ENCODE peak calls at places on chromosomes 7 and 10, in eight cellular contexts. One of them, this sample, is unnamed.

GRCh38 chr10:52229271-52229931 is 84.7 kb upstream of the DKK1 start:
- DNase-seq in kidney tubule cell: peak
- DNase-seq in GM10248: no peak
- DNase-seq in lower leg skin: no peak
- DNase-seq in Ammon's horn: no peak
- DNase-seq in BJ: no peak
- DNase-seq in GM19239: no peak
- DNase-seq in RCC 7860: no peak
- DNase-seq in this sample: no peak

GRCh38 chr7:45347804-45348203 is 190.2 kb downstream of the RAMP3 start:
- DNase-seq in kidney tubule cell: peak
- DNase-seq in GM10248: no peak
- DNase-seq in lower leg skin: no peak
- DNase-seq in Ammon's horn: no peak
- DNase-seq in BJ: peak
- DNase-seq in GM19239: no peak
- DNase-seq in RCC 7860: no peak
- DNase-seq in this sample: no peak

GRCh38 chr10:43026039-43026973 is 50.6 kb upstream of the RET start:
- DNase-seq in kidney tubule cell: peak
- DNase-seq in GM10248: no peak
- DNase-seq in lower leg skin: no peak
- DNase-seq in Ammon's horn: no peak
- DNase-seq in BJ: no peak
- DNase-seq in GM19239: no peak
- DNase-seq in RCC 7860: no peak
- DNase-seq in this sample: peak

GRCh38 chr10:80484243-80484642 is 30.1 kb downstream of the TSPAN14 start:
- DNase-seq in kidney tubule cell: no peak
- DNase-seq in GM10248: no peak
- DNase-seq in lower leg skin: peak
- DNase-seq in Ammon's horn: no peak
- DNase-seq in BJ: no peak
- DNase-seq in GM19239: no peak
- DNase-seq in RCC 7860: no peak
- DNase-seq in this sample: no peak

GRCh38 chr10:128730922-128731321 is 604.7 kb upstream of the MKI67 start:
- DNase-seq in kidney tubule cell: no peak
- DNase-seq in GM10248: no peak
- DNase-seq in lower leg skin: no peak
- DNase-seq in Ammon's horn: no peak
- DNase-seq in BJ: no peak
- DNase-seq in GM19239: no peak
- DNase-seq in RCC 7860: no peak
- DNase-seq in this sample: no peak

GRCh38 chr10:102813734-102814455 is 23.3 kb downstream of the CYP17A1 start:
- DNase-seq in kidney tubule cell: peak
- DNase-seq in GM10248: no peak
- DNase-seq in lower leg skin: no peak
- DNase-seq in Ammon's horn: no peak
- DNase-seq in BJ: no peak
- DNase-seq in GM19239: no peak
- DNase-seq in RCC 7860: no peak
- DNase-seq in this sample: no peak

GRCh38 chr7:17887286-17887685 is 53.0 kb downstream of the SNX13 start:
- DNase-seq in kidney tubule cell: no peak
- DNase-seq in GM10248: no peak
- DNase-seq in lower leg skin: no peak
- DNase-seq in Ammon's horn: no peak
- DNase-seq in BJ: no peak
- DNase-seq in GM19239: no peak
- DNase-seq in RCC 7860: no peak
- DNase-seq in this sample: no peak

GRCh38 chr7:102933763-102934162 is 21.0 kb downstream of the LRRC17 start:
- DNase-seq in kidney tubule cell: no peak
- DNase-seq in GM10248: no peak
- DNase-seq in lower leg skin: peak
- DNase-seq in Ammon's horn: peak
- DNase-seq in BJ: peak
- DNase-seq in GM19239: no peak
- DNase-seq in RCC 7860: no peak
- DNase-seq in this sample: peak

GRCh38 chr10:11611248-11612003 is at the start of gene USP6NL:
- DNase-seq in kidney tubule cell: peak
- DNase-seq in GM10248: peak
- DNase-seq in lower leg skin: peak
- DNase-seq in Ammon's horn: peak
- DNase-seq in BJ: peak
- DNase-seq in GM19239: peak
- DNase-seq in RCC 7860: peak
- DNase-seq in this sample: peak

GRCh38 chr7:3649678-3650445 is 348.8 kb downstream of the SDK1 start:
- DNase-seq in kidney tubule cell: peak
- DNase-seq in GM10248: no peak
- DNase-seq in lower leg skin: no peak
- DNase-seq in Ammon's horn: no peak
- DNase-seq in BJ: no peak
- DNase-seq in GM19239: no peak
- DNase-seq in RCC 7860: no peak
- DNase-seq in this sample: no peak

GRCh38 chr7:99839560-99840011 is 11.8 kb downstream of the CYP3A43 start:
- DNase-seq in kidney tubule cell: no peak
- DNase-seq in GM10248: no peak
- DNase-seq in lower leg skin: peak
- DNase-seq in Ammon's horn: no peak
- DNase-seq in BJ: no peak
- DNase-seq in GM19239: no peak
- DNase-seq in RCC 7860: no peak
- DNase-seq in this sample: peak

GRCh38 chr10:67775274-67775673 is 62.7 kb downstream of the DNAJC12 start:
- DNase-seq in kidney tubule cell: no peak
- DNase-seq in GM10248: no peak
- DNase-seq in lower leg skin: no peak
- DNase-seq in Ammon's horn: no peak
- DNase-seq in BJ: no peak
- DNase-seq in GM19239: no peak
- DNase-seq in RCC 7860: no peak
- DNase-seq in this sample: no peak

GRCh38 chr10:2111936-2112335 is 374.6 kb upstream of the ADARB2 start:
- DNase-seq in kidney tubule cell: peak
- DNase-seq in GM10248: no peak
- DNase-seq in lower leg skin: no peak
- DNase-seq in Ammon's horn: no peak
- DNase-seq in BJ: no peak
- DNase-seq in GM19239: no peak
- DNase-seq in RCC 7860: peak
- DNase-seq in this sample: no peak

GRCh38 chr10:77291596-77292505 is 345.8 kb downstream of the KCNMA1 start:
- DNase-seq in kidney tubule cell: peak
- DNase-seq in GM10248: no peak
- DNase-seq in lower leg skin: no peak
- DNase-seq in Ammon's horn: no peak
- DNase-seq in BJ: no peak
- DNase-seq in GM19239: no peak
- DNase-seq in RCC 7860: peak
- DNase-seq in this sample: peak

GRCh38 chr7:55158541-55158940 is 139.7 kb downstream of the EGFR start:
- DNase-seq in kidney tubule cell: peak
- DNase-seq in GM10248: no peak
- DNase-seq in lower leg skin: no peak
- DNase-seq in Ammon's horn: no peak
- DNase-seq in BJ: peak
- DNase-seq in GM19239: no peak
- DNase-seq in RCC 7860: peak
- DNase-seq in this sample: no peak

GRCh38 chr10:79161557-79161956 is 92.8 kb downstream of the ZMIZ1 start:
- DNase-seq in kidney tubule cell: no peak
- DNase-seq in GM10248: no peak
- DNase-seq in lower leg skin: no peak
- DNase-seq in Ammon's horn: no peak
- DNase-seq in BJ: no peak
- DNase-seq in GM19239: no peak
- DNase-seq in RCC 7860: no peak
- DNase-seq in this sample: no peak

GRCh38 chr7:20329389-20330175 is 1.1 kb upstream of the ITGB8 start:
- DNase-seq in kidney tubule cell: peak
- DNase-seq in GM10248: peak
- DNase-seq in lower leg skin: peak
- DNase-seq in Ammon's horn: peak
- DNase-seq in BJ: no peak
- DNase-seq in GM19239: peak
- DNase-seq in RCC 7860: peak
- DNase-seq in this sample: peak

GRCh38 chr10:661891-662605 is 27.4 kb downstream of the DIP2C start:
- DNase-seq in kidney tubule cell: no peak
- DNase-seq in GM10248: no peak
- DNase-seq in lower leg skin: no peak
- DNase-seq in Ammon's horn: no peak
- DNase-seq in BJ: no peak
- DNase-seq in GM19239: no peak
- DNase-seq in RCC 7860: no peak
- DNase-seq in this sample: peak

GRCh38 chr10:88253120-88253519 is 330.0 kb downstream of the RNLS start:
- DNase-seq in kidney tubule cell: no peak
- DNase-seq in GM10248: no peak
- DNase-seq in lower leg skin: no peak
- DNase-seq in Ammon's horn: no peak
- DNase-seq in BJ: no peak
- DNase-seq in GM19239: no peak
- DNase-seq in RCC 7860: no peak
- DNase-seq in this sample: no peak

GRCh38 chr10:68208424-68209042 is 23.4 kb downstream of the ATOH7 start:
- DNase-seq in kidney tubule cell: peak
- DNase-seq in GM10248: peak
- DNase-seq in lower leg skin: no peak
- DNase-seq in Ammon's horn: peak
- DNase-seq in BJ: no peak
- DNase-seq in GM19239: peak
- DNase-seq in RCC 7860: peak
- DNase-seq in this sample: peak

GRCh38 chr7:98836811-98837631 is 32.8 kb downstream of the TMEM130 start:
- DNase-seq in kidney tubule cell: peak
- DNase-seq in GM10248: peak
- DNase-seq in lower leg skin: no peak
- DNase-seq in Ammon's horn: no peak
- DNase-seq in BJ: no peak
- DNase-seq in GM19239: peak
- DNase-seq in RCC 7860: peak
- DNase-seq in this sample: peak

GRCh38 chr7:134444198-134444960 is 14.5 kb downstream of the AKR1B1 start:
- DNase-seq in kidney tubule cell: no peak
- DNase-seq in GM10248: no peak
- DNase-seq in lower leg skin: no peak
- DNase-seq in Ammon's horn: peak
- DNase-seq in BJ: no peak
- DNase-seq in GM19239: no peak
- DNase-seq in RCC 7860: no peak
- DNase-seq in this sample: no peak

GRCh38 chr10:106973301-106973700 is 191.2 kb downstream of the SORCS1 start:
- DNase-seq in kidney tubule cell: no peak
- DNase-seq in GM10248: no peak
- DNase-seq in lower leg skin: no peak
- DNase-seq in Ammon's horn: no peak
- DNase-seq in BJ: no peak
- DNase-seq in GM19239: no peak
- DNase-seq in RCC 7860: no peak
- DNase-seq in this sample: no peak

GRCh38 chr10:115001506-115002381 is 63.7 kb downstream of the TRUB1 start:
- DNase-seq in kidney tubule cell: peak
- DNase-seq in GM10248: peak
- DNase-seq in lower leg skin: no peak
- DNase-seq in Ammon's horn: peak
- DNase-seq in BJ: no peak
- DNase-seq in GM19239: no peak
- DNase-seq in RCC 7860: peak
- DNase-seq in this sample: no peak

GRCh38 chr10:50992972-50993766 is 81.1 kb upstream of the PRKG1 start:
- DNase-seq in kidney tubule cell: no peak
- DNase-seq in GM10248: no peak
- DNase-seq in lower leg skin: no peak
- DNase-seq in Ammon's horn: no peak
- DNase-seq in BJ: peak
- DNase-seq in GM19239: no peak
- DNase-seq in RCC 7860: no peak
- DNase-seq in this sample: no peak

GRCh38 chr10:56547163-56547562 is 186.1 kb upstream of the ZWINT start:
- DNase-seq in kidney tubule cell: peak
- DNase-seq in GM10248: no peak
- DNase-seq in lower leg skin: no peak
- DNase-seq in Ammon's horn: no peak
- DNase-seq in BJ: no peak
- DNase-seq in GM19239: no peak
- DNase-seq in RCC 7860: no peak
- DNase-seq in this sample: no peak

This sample was measured in H7.